ENCODE peak calls at places on chromosomes 6 and 20, in ten cellular contexts. N is H1; I is CD8-positive, alpha-beta T cell; Q is SJSA1; D is esophagus muscularis mucosa; B is NB4; V is upper lobe of right lung; X is endodermal cell; C is CD4-positive, alpha-beta memory T cell; L is GM12865. R is an unnamed sample.

GRCh38 chr20:63035284-63036185 is 28.8 kb upstream of the BHLHE23 start:
- DNase-seq in N (no peak), I (no peak), Q (no peak), D (no peak), B (no peak), V (peak), X (no peak), C (peak), L (no peak), R (no peak)

GRCh38 chr6:25889877-25890853 is 16.1 kb upstream of the SLC17A3 start:
- DNase-seq in N (no peak), I (no peak), Q (no peak), D (no peak), B (peak), V (no peak), X (peak), C (no peak), L (peak), R (no peak)

GRCh38 chr6:75436869-75437268 is 56.7 kb downstream of the FILIP1 start:
- DNase-seq in N (no peak), I (no peak), Q (no peak), D (no peak), B (no peak), V (no peak), X (no peak), C (no peak), L (no peak), R (no peak)

GRCh38 chr6:145977881-145978280 is 13.7 kb upstream of the SHPRH start:
- DNase-seq in N (no peak), I (no peak), Q (no peak), D (no peak), B (no peak), V (no peak), X (no peak), C (no peak), L (no peak), R (no peak)

GRCh38 chr6:41672816-41673703 is 34.8 kb downstream of the MDFI start:
- DNase-seq in N (no peak), I (no peak), Q (no peak), D (no peak), B (peak), V (no peak), X (peak), C (no peak), L (no peak), R (no peak)

GRCh38 chr20:32685541-32686529 is 12.1 kb upstream of the C20orf203 start:
- DNase-seq in N (no peak), I (no peak), Q (no peak), D (no peak), B (peak), V (no peak), X (no peak), C (no peak), L (no peak), R (no peak)

GRCh38 chr20:32582659-32583580 is 2.2 kb downstream of the NOL4L start:
- DNase-seq in N (no peak), I (no peak), Q (no peak), D (no peak), B (peak), V (no peak), X (peak), C (peak), L (no peak), R (no peak)

GRCh38 chr6:38906582-38906981 is 142.0 kb upstream of the GLP1R start:
- DNase-seq in N (no peak), I (no peak), Q (no peak), D (no peak), B (no peak), V (no peak), X (no peak), C (no peak), L (no peak), R (no peak)

GRCh38 chr20:17627101-17627950 is 54.7 kb downstream of the RRBP1 start:
- DNase-seq in N (no peak), I (no peak), Q (no peak), D (no peak), B (peak), V (no peak), X (no peak), C (no peak), L (no peak), R (no peak)

GRCh38 chr6:128174724-128175123 is 273.9 kb upstream of the THEMIS start:
- DNase-seq in N (no peak), I (no peak), Q (no peak), D (no peak), B (no peak), V (no peak), X (no peak), C (no peak), L (no peak), R (no peak)

GRCh38 chr6:155301867-155302266 is 12.4 kb downstream of the TFB1M start:
- DNase-seq in N (no peak), I (no peak), Q (no peak), D (no peak), B (no peak), V (no peak), X (no peak), C (no peak), L (no peak), R (no peak)

GRCh38 chr20:37265152-37265551 is 3.5 kb upstream of the GHRH start:
- DNase-seq in N (no peak), I (no peak), Q (no peak), D (no peak), B (peak), V (no peak), X (no peak), C (no peak), L (peak), R (no peak)

GRCh38 chr20:3805594-3806264 is 9.6 kb downstream of the CDC25B start:
- DNase-seq in N (no peak), I (no peak), Q (peak), D (no peak), B (peak), V (no peak), X (no peak), C (no peak), L (no peak), R (no peak)

GRCh38 chr6:8047466-8048292 is 16.5 kb downstream of the BLOC1S5 start:
- DNase-seq in N (no peak), I (no peak), Q (no peak), D (no peak), B (no peak), V (no peak), X (no peak), C (no peak), L (no peak), R (no peak)

GRCh38 chr6:152301806-152302568 is 335.2 kb downstream of the SYNE1 start:
- DNase-seq in N (peak), I (peak), Q (peak), D (peak), B (peak), V (peak), X (peak), C (peak), L (peak), R (peak)

GRCh38 chr6:4164456-4164855 is 29.1 kb upstream of the ECI2 start:
- DNase-seq in N (no peak), I (no peak), Q (no peak), D (no peak), B (no peak), V (no peak), X (no peak), C (no peak), L (no peak), R (no peak)

GRCh38 chr6:130577178-130577919 is 211.5 kb downstream of the TMEM200A start:
- DNase-seq in N (no peak), I (no peak), Q (no peak), D (no peak), B (no peak), V (no peak), X (no peak), C (peak), L (no peak), R (no peak)

GRCh38 chr6:136525586-136526195 is 24.5 kb downstream of the MAP7 start:
- DNase-seq in N (no peak), I (no peak), Q (no peak), D (no peak), B (no peak), V (no peak), X (peak), C (no peak), L (no peak), R (no peak)

GRCh38 chr6:149405823-149406765 is 6.0 kb downstream of the SUMO4 start:
- DNase-seq in N (no peak), I (no peak), Q (no peak), D (no peak), B (peak), V (no peak), X (no peak), C (no peak), L (no peak), R (no peak)

GRCh38 chr20:46176744-46177378 is 58.7 kb downstream of the CD40 start:
- DNase-seq in N (no peak), I (no peak), Q (no peak), D (no peak), B (no peak), V (no peak), X (no peak), C (no peak), L (no peak), R (no peak)

GRCh38 chr20:57716202-57716601 is 6.4 kb upstream of the PMEPA1 start:
- DNase-seq in N (no peak), I (no peak), Q (no peak), D (no peak), B (no peak), V (no peak), X (no peak), C (no peak), L (no peak), R (no peak)

GRCh38 chr6:227074-227782 is 65.1 kb upstream of the DUSP22 start:
- DNase-seq in N (no peak), I (no peak), Q (no peak), D (peak), B (peak), V (peak), X (peak), C (no peak), L (peak), R (no peak)

GRCh38 chr20:24419786-24420185 is 49.6 kb upstream of the SYNDIG1 start:
- DNase-seq in N (no peak), I (no peak), Q (no peak), D (peak), B (no peak), V (no peak), X (no peak), C (no peak), L (no peak), R (no peak)

GRCh38 chr6:160069050-160069454 is 52.6 kb upstream of the SLC22A1 start:
- DNase-seq in N (no peak), I (peak), Q (no peak), D (no peak), B (no peak), V (no peak), X (no peak), C (peak), L (peak), R (peak)

GRCh38 chr6:44925100-44925739 is 402.9 kb upstream of the RUNX2 start:
- DNase-seq in N (no peak), I (no peak), Q (no peak), D (no peak), B (peak), V (no peak), X (no peak), C (peak), L (peak), R (no peak)

DNA sequence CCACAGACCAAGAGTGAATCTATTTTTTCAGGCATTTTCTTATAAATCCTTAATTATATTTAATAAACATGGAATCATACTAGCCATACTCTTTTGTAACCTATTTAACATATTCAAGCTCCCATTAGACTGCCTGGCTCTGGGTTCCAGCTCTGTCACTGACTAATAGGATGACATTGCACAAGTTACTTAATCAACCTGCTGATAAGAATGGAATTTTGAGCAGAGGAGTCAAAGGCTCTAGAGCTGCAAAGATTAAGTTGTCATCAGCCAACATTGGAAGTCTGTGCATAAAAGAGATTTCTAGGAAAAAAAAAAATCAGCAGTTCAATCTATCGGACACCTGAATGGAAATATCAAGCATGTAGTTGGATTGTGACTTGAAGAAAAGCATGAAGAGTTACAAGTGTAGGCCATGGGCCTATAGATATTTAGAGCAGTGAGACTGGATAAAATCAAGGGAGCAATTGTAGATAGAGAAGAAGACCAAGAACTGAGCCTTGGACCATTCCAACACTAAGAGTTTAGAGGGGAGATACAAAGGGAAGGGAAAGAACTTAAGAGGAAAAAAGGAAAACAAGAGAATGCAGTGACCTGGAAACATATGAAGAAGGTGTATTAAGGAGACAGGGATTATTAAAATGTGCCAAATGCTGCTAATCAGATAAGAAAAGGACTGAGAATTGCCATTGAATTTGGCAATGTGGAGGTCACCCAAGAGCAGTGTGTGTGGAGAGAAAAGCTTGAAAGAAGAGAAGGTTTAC is 11.0 kb upstream of the HINT3 start:
- DNase-seq in N (no peak), I (no peak), Q (no peak), D (no peak), B (peak), V (no peak), X (no peak), C (no peak), L (no peak), R (no peak)
- H3K4me3 ChIP-seq in N (no peak), I (no peak), Q (no peak), D (no peak), B (no peak), V (no peak), X (no peak), C (no peak), L (no peak), R (no peak)

GRCh38 chr6:96016781-96017180 is 1.0 kb downstream of the FUT9 start:
- DNase-seq in N (no peak), I (no peak), Q (no peak), D (no peak), B (no peak), V (no peak), X (no peak), C (no peak), L (no peak), R (no peak)
- H3K4me3 ChIP-seq in N (peak), I (no peak), Q (no peak), D (no peak), B (no peak), V (no peak), X (peak), C (no peak), L (no peak), R (no peak)

DNA sequence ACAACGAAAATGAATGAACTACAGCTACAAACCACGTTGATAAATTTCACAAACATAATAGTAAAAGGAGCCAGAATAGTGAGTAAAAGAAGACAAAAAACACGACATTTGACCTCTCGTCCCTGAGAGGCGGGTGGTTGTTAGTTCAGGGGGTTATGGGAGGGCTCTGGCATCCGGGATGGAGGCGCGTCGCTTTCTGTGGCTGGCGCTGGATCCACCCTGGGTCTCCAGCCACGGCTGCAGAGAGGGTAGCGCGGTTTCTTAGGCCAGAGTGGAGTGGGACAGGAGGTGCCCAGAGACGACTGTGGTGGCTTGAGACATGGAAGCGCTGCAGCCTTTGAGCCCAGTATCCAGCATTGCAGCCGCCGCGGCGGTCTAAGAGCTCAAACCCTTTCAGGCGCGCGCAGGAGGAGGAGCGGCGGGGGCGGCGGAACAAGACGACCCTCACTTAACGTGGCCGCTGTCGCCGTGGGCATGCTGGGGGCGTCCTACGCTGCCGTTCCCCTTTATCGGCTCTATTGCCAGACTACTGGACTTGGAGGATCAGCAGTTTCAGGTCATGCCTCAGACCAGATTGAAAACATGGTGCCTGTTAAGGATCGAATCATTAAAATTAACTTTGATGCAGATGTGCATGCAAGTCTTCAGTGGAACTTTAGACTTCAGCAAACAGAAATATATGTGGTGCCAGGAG is 3.7 kb upstream of the ZSCAN23 start:
- DNase-seq in N (no peak), I (no peak), Q (no peak), D (no peak), B (peak), V (no peak), X (peak), C (no peak), L (no peak), R (no peak)
- H3K4me3 ChIP-seq in N (peak), I (peak), Q (peak), D (peak), B (peak), V (no peak), X (peak), C (no peak), L (peak), R (peak)

DNA sequence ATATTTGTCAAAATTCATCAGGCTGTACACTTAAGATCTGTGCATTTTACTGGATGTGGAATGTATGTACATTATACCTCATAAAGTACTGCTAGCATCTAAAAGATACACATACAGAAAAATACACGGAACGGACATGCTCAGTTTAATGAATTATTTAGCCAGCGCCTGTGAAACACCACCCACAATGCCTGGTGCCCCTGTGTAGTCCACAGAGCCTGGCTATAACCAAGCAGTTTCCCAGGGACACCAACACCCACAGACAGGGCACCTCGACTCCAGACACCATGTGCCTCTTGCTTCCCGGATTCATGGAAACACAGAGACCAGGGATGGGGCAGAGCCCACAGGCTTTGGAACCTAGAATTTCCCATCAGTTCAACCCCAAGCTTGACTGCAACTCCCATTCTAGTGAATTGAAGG is 17.4 kb upstream of the ARMC12 start:
- DNase-seq in N (no peak), I (no peak), Q (no peak), D (no peak), B (no peak), V (no peak), X (no peak), C (no peak), L (no peak), R (no peak)
- H3K4me3 ChIP-seq in N (no peak), I (peak), Q (no peak), D (peak), B (peak), V (peak), X (no peak), C (no peak), L (peak), R (no peak)